ENCODE peak calls at places on chromosome X, in seven cellular contexts. One of them, this sample, is unnamed.

GRCh38 chrX:88135735-88136134 is 611.3 kb upstream of the CPXCR1 start:
- DNase-seq in PC-3: peak; percentile 35
- DNase-seq in uterus: no peak
- DNase-seq in fibroblast of villous mesenchyme: no peak
- DNase-seq in Caco-2: no peak
- DNase-seq in GM06990: no peak
- DNase-seq in heart right ventricle: no peak
- DNase-seq in this sample: no peak

GRCh38 chrX:71168134-71168533 is 23.5 kb downstream of the NLGN3 start:
- DNase-seq in PC-3: no peak
- DNase-seq in GM06990: no peak
- DNase-seq in uterus: no peak
- DNase-seq in Caco-2: no peak
- DNase-seq in fibroblast of villous mesenchyme: no peak
- DNase-seq in heart right ventricle: no peak
- DNase-seq in this sample: no peak

GRCh38 chrX:54479471-54480122 is 16.4 kb downstream of the FGD1 start:
- DNase-seq in uterus: no peak
- DNase-seq in heart right ventricle: no peak
- DNase-seq in fibroblast of villous mesenchyme: no peak
- DNase-seq in Caco-2: no peak
- DNase-seq in GM06990: no peak
- DNase-seq in PC-3: no peak
- DNase-seq in this sample: no peak

GRCh38 chrX:106168107-106168506 is at the start of gene PWWP3B:
- DNase-seq in GM06990: no peak
- DNase-seq in PC-3: peak; percentile 23
- DNase-seq in heart right ventricle: peak; percentile 11
- DNase-seq in fibroblast of villous mesenchyme: peak; percentile 49
- DNase-seq in uterus: peak; percentile 61
- DNase-seq in Caco-2: peak; percentile 35
- DNase-seq in this sample: peak; percentile 65

GRCh38 chrX:97030947-97031346 is 147.2 kb downstream of the RPA4 start:
- DNase-seq in heart right ventricle: no peak
- DNase-seq in PC-3: no peak
- DNase-seq in GM06990: no peak
- DNase-seq in fibroblast of villous mesenchyme: no peak
- DNase-seq in uterus: no peak
- DNase-seq in Caco-2: no peak
- DNase-seq in this sample: no peak

GRCh38 chrX:151984328-151984727 is 9.9 kb upstream of the GABRE start:
- DNase-seq in heart right ventricle: no peak
- DNase-seq in PC-3: peak; percentile 48
- DNase-seq in Caco-2: no peak
- DNase-seq in GM06990: no peak
- DNase-seq in uterus: no peak
- DNase-seq in fibroblast of villous mesenchyme: peak; percentile 79
- DNase-seq in this sample: peak; percentile 90

GRCh38 chrX:19888419-19888879 is 1.0 kb upstream of the SH3KBP1 start:
- DNase-seq in heart right ventricle: peak; percentile 35
- DNase-seq in uterus: peak; percentile 42
- DNase-seq in GM06990: no peak
- DNase-seq in Caco-2: peak; percentile 69
- DNase-seq in PC-3: peak; percentile 80
- DNase-seq in fibroblast of villous mesenchyme: peak; percentile 76
- DNase-seq in this sample: peak; percentile 77

GRCh38 chrX:13898084-13898483 is 81.2 kb upstream of the GPM6B start:
- DNase-seq in heart right ventricle: peak; percentile 25
- DNase-seq in PC-3: peak; percentile 44
- DNase-seq in uterus: peak; percentile 26
- DNase-seq in GM06990: no peak
- DNase-seq in Caco-2: no peak
- DNase-seq in fibroblast of villous mesenchyme: peak; percentile 19
- DNase-seq in this sample: peak; percentile 45

GRCh38 chrX:85379174-85379907 is at the start of gene POF1B:
- DNase-seq in fibroblast of villous mesenchyme: no peak
- DNase-seq in PC-3: no peak
- DNase-seq in uterus: no peak
- DNase-seq in GM06990: no peak
- DNase-seq in Caco-2: peak; percentile 74
- DNase-seq in heart right ventricle: peak; percentile 3
- DNase-seq in this sample: peak; percentile 64

GRCh38 chrX:153921511-153922285 is 4.4 kb downstream of the ARHGAP4 start:
- DNase-seq in GM06990: no peak
- DNase-seq in PC-3: no peak
- DNase-seq in heart right ventricle: no peak
- DNase-seq in Caco-2: no peak
- DNase-seq in fibroblast of villous mesenchyme: no peak
- DNase-seq in uterus: no peak
- DNase-seq in this sample: no peak

GRCh38 chrX:17062065-17062464 is 115.6 kb downstream of the REPS2 start:
- DNase-seq in GM06990: no peak
- DNase-seq in PC-3: no peak
- DNase-seq in uterus: no peak
- DNase-seq in heart right ventricle: no peak
- DNase-seq in fibroblast of villous mesenchyme: no peak
- DNase-seq in Caco-2: no peak
- DNase-seq in this sample: no peak

GRCh38 chrX:142873214-142873613 is 152.5 kb upstream of the SPANXN4 start:
- DNase-seq in fibroblast of villous mesenchyme: no peak
- DNase-seq in Caco-2: no peak
- DNase-seq in heart right ventricle: no peak
- DNase-seq in GM06990: no peak
- DNase-seq in PC-3: peak; percentile 61
- DNase-seq in uterus: no peak
- DNase-seq in this sample: no peak

GRCh38 chrX:44338361-44338760 is 5.1 kb downstream of the EFHC2 start:
- DNase-seq in uterus: no peak
- DNase-seq in PC-3: no peak
- DNase-seq in heart right ventricle: no peak
- DNase-seq in GM06990: no peak
- DNase-seq in fibroblast of villous mesenchyme: no peak
- DNase-seq in Caco-2: no peak
- DNase-seq in this sample: no peak

GRCh38 chrX:130975947-130976346 is 72.9 kb upstream of the ENOX2 start:
- DNase-seq in Caco-2: peak; percentile 32
- DNase-seq in PC-3: peak; percentile 79
- DNase-seq in heart right ventricle: peak; percentile 5
- DNase-seq in GM06990: peak; percentile 5
- DNase-seq in uterus: no peak
- DNase-seq in fibroblast of villous mesenchyme: peak; percentile 58
- DNase-seq in this sample: peak; percentile 57

GRCh38 chrX:55524487-55524886 is 34.8 kb upstream of the USP51 start:
- DNase-seq in fibroblast of villous mesenchyme: peak; percentile 1
- DNase-seq in uterus: no peak
- DNase-seq in PC-3: peak; percentile 1
- DNase-seq in heart right ventricle: no peak
- DNase-seq in Caco-2: no peak
- DNase-seq in GM06990: no peak
- DNase-seq in this sample: peak; percentile 1

GRCh38 chrX:86103061-86103460 is 45.2 kb upstream of the DACH2 start:
- DNase-seq in PC-3: no peak
- DNase-seq in uterus: no peak
- DNase-seq in Caco-2: no peak
- DNase-seq in GM06990: no peak
- DNase-seq in fibroblast of villous mesenchyme: no peak
- DNase-seq in heart right ventricle: no peak
- DNase-seq in this sample: peak; percentile 59

GRCh38 chrX:154439841-154440240 is 2.9 kb downstream of the GDI1 start:
- DNase-seq in PC-3: no peak
- DNase-seq in heart right ventricle: no peak
- DNase-seq in Caco-2: no peak
- DNase-seq in GM06990: no peak
- DNase-seq in fibroblast of villous mesenchyme: no peak
- DNase-seq in uterus: no peak
- DNase-seq in this sample: no peak

GRCh38 chrX:129825746-129826505 is 17.8 kb downstream of the ZDHHC9 start:
- DNase-seq in uterus: no peak
- DNase-seq in Caco-2: peak; percentile 34
- DNase-seq in heart right ventricle: no peak
- DNase-seq in fibroblast of villous mesenchyme: no peak
- DNase-seq in PC-3: no peak
- DNase-seq in GM06990: no peak
- DNase-seq in this sample: no peak

GRCh38 chrX:1449581-1450149 is 3.0 kb downstream of the ASMTL start:
- DNase-seq in PC-3: no peak
- DNase-seq in heart right ventricle: no peak
- DNase-seq in GM06990: no peak
- DNase-seq in uterus: no peak
- DNase-seq in fibroblast of villous mesenchyme: no peak
- DNase-seq in Caco-2: no peak
- DNase-seq in this sample: no peak

GRCh38 chrX:136931661-136932060 is 51.1 kb upstream of the RBMX start:
- DNase-seq in uterus: no peak
- DNase-seq in heart right ventricle: no peak
- DNase-seq in PC-3: no peak
- DNase-seq in GM06990: no peak
- DNase-seq in fibroblast of villous mesenchyme: no peak
- DNase-seq in Caco-2: no peak
- DNase-seq in this sample: no peak

GRCh38 chrX:17737707-17738001 is 361 bp downstream of the SCML1 start:
- DNase-seq in PC-3: no peak
- DNase-seq in Caco-2: no peak
- DNase-seq in heart right ventricle: no peak
- DNase-seq in fibroblast of villous mesenchyme: no peak
- DNase-seq in GM06990: no peak
- DNase-seq in uterus: no peak
- DNase-seq in this sample: no peak

GRCh38 chrX:38262715-38263620 is 42.3 kb upstream of the SRPX start:
- DNase-seq in fibroblast of villous mesenchyme: peak; percentile 65
- DNase-seq in heart right ventricle: no peak
- DNase-seq in Caco-2: no peak
- DNase-seq in uterus: no peak
- DNase-seq in GM06990: no peak
- DNase-seq in PC-3: no peak
- DNase-seq in this sample: no peak

GRCh38 chrX:40617566-40617965 is 5.7 kb upstream of the MPC1L start:
- DNase-seq in PC-3: no peak
- DNase-seq in uterus: no peak
- DNase-seq in GM06990: no peak
- DNase-seq in fibroblast of villous mesenchyme: peak; percentile 88
- DNase-seq in Caco-2: no peak
- DNase-seq in heart right ventricle: no peak
- DNase-seq in this sample: no peak

GRCh38 chrX:333611-334311 is 15.2 kb upstream of the GTPBP6 start:
- DNase-seq in heart right ventricle: no peak
- DNase-seq in GM06990: no peak
- DNase-seq in Caco-2: no peak
- DNase-seq in fibroblast of villous mesenchyme: no peak
- DNase-seq in uterus: no peak
- DNase-seq in PC-3: no peak
- DNase-seq in this sample: no peak

GRCh38 chrX:17725176-17725575 is 12.1 kb upstream of the SCML1 start:
- DNase-seq in uterus: no peak
- DNase-seq in PC-3: peak; percentile 15
- DNase-seq in fibroblast of villous mesenchyme: no peak
- DNase-seq in heart right ventricle: no peak
- DNase-seq in Caco-2: no peak
- DNase-seq in GM06990: no peak
- DNase-seq in this sample: no peak

GRCh38 chrX:93791304-93791703 is 117.3 kb downstream of the FAM133A start:
- DNase-seq in fibroblast of villous mesenchyme: no peak
- DNase-seq in Caco-2: no peak
- DNase-seq in heart right ventricle: no peak
- DNase-seq in uterus: no peak
- DNase-seq in PC-3: no peak
- DNase-seq in GM06990: no peak
- DNase-seq in this sample: no peak

GRCh38 chrX:103175944-103176753 is 38.8 kb upstream of the BEX4 start:
- DNase-seq in fibroblast of villous mesenchyme: peak; percentile 43
- DNase-seq in PC-3: peak; percentile 76
- DNase-seq in Caco-2: peak; percentile 39
- DNase-seq in uterus: peak; percentile 29
- DNase-seq in heart right ventricle: peak; percentile 5
- DNase-seq in GM06990: no peak
- DNase-seq in this sample: peak; percentile 48
- H3K4me3 ChIP-seq in fibroblast of villous mesenchyme: no peak overlapping the region
- H3K4me3 ChIP-seq in PC-3: peak overlapping the region; percentile 66
- H3K4me3 ChIP-seq in Caco-2: no peak overlapping the region
- H3K4me3 ChIP-seq in uterus: no peak overlapping the region
- H3K4me3 ChIP-seq in heart right ventricle: no peak overlapping the region
- H3K4me3 ChIP-seq in GM06990: no peak overlapping the region
- H3K4me3 ChIP-seq in this sample: no peak overlapping the region

GRCh38 chrX:57453901-57454300 is 137.9 kb upstream of the ZXDB start:
- DNase-seq in PC-3: peak; percentile 49
- DNase-seq in heart right ventricle: no peak
- DNase-seq in uterus: no peak
- DNase-seq in fibroblast of villous mesenchyme: peak; percentile 13
- DNase-seq in GM06990: peak; percentile 18
- DNase-seq in Caco-2: no peak
- DNase-seq in this sample: peak; percentile 53
- TF ChIP-seq CTCF in PC-3: peak; percentile 74
- TF ChIP-seq CTCF in heart right ventricle: peak; percentile 40
- TF ChIP-seq CTCF in uterus: no peak
- TF ChIP-seq CTCF in fibroblast of villous mesenchyme: peak; percentile 40
- TF ChIP-seq CTCF in GM06990: peak; percentile 82
- TF ChIP-seq CTCF in Caco-2: no peak
- TF ChIP-seq CTCF in this sample: peak; percentile 63

DNA sequence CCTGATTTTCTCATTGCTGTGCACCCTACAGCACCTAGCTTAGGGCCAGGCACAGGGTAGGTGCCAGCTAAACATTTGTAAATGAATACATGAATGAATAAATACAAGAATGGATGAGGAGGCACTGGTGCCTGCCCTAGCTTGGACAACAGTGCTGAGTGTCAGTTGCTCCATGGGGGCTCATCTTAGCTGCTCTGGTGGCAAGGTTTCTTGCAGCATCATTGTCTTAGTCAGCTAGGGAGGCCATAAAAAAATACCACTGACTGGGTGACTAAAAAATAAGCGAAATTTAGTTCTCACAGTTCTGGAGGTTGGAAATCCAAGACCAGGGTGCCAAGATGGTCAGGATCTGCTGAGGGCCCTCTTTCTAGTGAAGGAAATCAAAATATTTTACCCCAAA is 31.2 kb downstream of the TMEM31 start:
- DNase-seq in uterus: no peak
- DNase-seq in fibroblast of villous mesenchyme: no peak
- DNase-seq in Caco-2: no peak
- DNase-seq in heart right ventricle: no peak
- DNase-seq in PC-3: no peak
- DNase-seq in GM06990: no peak
- DNase-seq in this sample: no peak
- H3K4me3 ChIP-seq in uterus: no peak overlapping the region
- H3K4me3 ChIP-seq in fibroblast of villous mesenchyme: no peak overlapping the region
- H3K4me3 ChIP-seq in Caco-2: no peak overlapping the region
- H3K4me3 ChIP-seq in heart right ventricle: no peak overlapping the region
- H3K4me3 ChIP-seq in PC-3: no peak overlapping the region
- H3K4me3 ChIP-seq in GM06990: no peak overlapping the region
- H3K4me3 ChIP-seq in this sample: no peak overlapping the region

GRCh38 chrX:28979876-28980275 is 392.6 kb downstream of the IL1RAPL1 start:
- DNase-seq in fibroblast of villous mesenchyme: no peak
- DNase-seq in PC-3: no peak
- DNase-seq in heart right ventricle: no peak
- DNase-seq in GM06990: no peak
- DNase-seq in Caco-2: no peak
- DNase-seq in uterus: no peak
- DNase-seq in this sample: no peak
- TF ChIP-seq CTCF in fibroblast of villous mesenchyme: no peak
- TF ChIP-seq CTCF in PC-3: no peak
- TF ChIP-seq CTCF in heart right ventricle: no peak
- TF ChIP-seq CTCF in GM06990: no peak
- TF ChIP-seq CTCF in Caco-2: no peak
- TF ChIP-seq CTCF in uterus: no peak
- TF ChIP-seq CTCF in this sample: no peak

GRCh38 chrX:119682019-119682989 is 10.7 kb downstream of the SEPTIN6 start:
- DNase-seq in heart right ventricle: no peak
- DNase-seq in uterus: no peak
- DNase-seq in GM06990: peak; percentile 58
- DNase-seq in PC-3: no peak
- DNase-seq in fibroblast of villous mesenchyme: no peak
- DNase-seq in Caco-2: no peak
- DNase-seq in this sample: no peak
- H3K4me3 ChIP-seq in heart right ventricle: no peak overlapping the region
- H3K4me3 ChIP-seq in uterus: no peak overlapping the region
- H3K4me3 ChIP-seq in GM06990: peak overlapping the region; percentile 16
- H3K4me3 ChIP-seq in PC-3: no peak overlapping the region
- H3K4me3 ChIP-seq in fibroblast of villous mesenchyme: no peak overlapping the region
- H3K4me3 ChIP-seq in Caco-2: no peak overlapping the region
- H3K4me3 ChIP-seq in this sample: no peak overlapping the region